ENCODE peak calls at places on chromosomes 4 and X, in seven cellular contexts. One of them, this sample, is unnamed.

GRCh38 chr4:13701937-13702446 is 74.5 kb upstream of the BOD1L1 start:
- DNase-seq in K562: no peak
- DNase-seq in M059J: peak
- DNase-seq in A172: peak
- DNase-seq in NCI-H1694 treated with DMSO at 0.1 percent for 48 hours: no peak
- DNase-seq in EL: peak
- DNase-seq in H4: peak
- DNase-seq in this sample: peak

GRCh38 chr4:14726441-14727405 is 275.6 kb upstream of the CPEB2 start:
- DNase-seq in K562: no peak
- DNase-seq in M059J: peak
- DNase-seq in A172: peak
- DNase-seq in NCI-H1694 treated with DMSO at 0.1 percent for 48 hours: no peak
- DNase-seq in EL: peak
- DNase-seq in H4: no peak
- DNase-seq in this sample: peak

GRCh38 chr4:52292245-52292644 is 241.1 kb downstream of the SPATA18 start:
- DNase-seq in K562: peak
- DNase-seq in M059J: no peak
- DNase-seq in A172: no peak
- DNase-seq in NCI-H1694 treated with DMSO at 0.1 percent for 48 hours: no peak
- DNase-seq in EL: no peak
- DNase-seq in H4: no peak
- DNase-seq in this sample: no peak

GRCh38 chrX:39331062-39331704 is 529.9 kb downstream of the MID1IP1 start:
- DNase-seq in K562: no peak
- DNase-seq in M059J: peak
- DNase-seq in A172: peak
- DNase-seq in NCI-H1694 treated with DMSO at 0.1 percent for 48 hours: no peak
- DNase-seq in EL: no peak
- DNase-seq in H4: peak
- DNase-seq in this sample: no peak

GRCh38 chr4:7938513-7939376 is 916 bp downstream of the AFAP1 start:
- DNase-seq in K562: no peak
- DNase-seq in M059J: peak
- DNase-seq in A172: no peak
- DNase-seq in NCI-H1694 treated with DMSO at 0.1 percent for 48 hours: no peak
- DNase-seq in EL: peak
- DNase-seq in H4: no peak
- DNase-seq in this sample: peak

GRCh38 chrX:134513091-134513490 is 53.1 kb downstream of the HPRT1 start:
- DNase-seq in K562: no peak
- DNase-seq in M059J: peak
- DNase-seq in A172: no peak
- DNase-seq in NCI-H1694 treated with DMSO at 0.1 percent for 48 hours: no peak
- DNase-seq in EL: peak
- DNase-seq in H4: no peak
- DNase-seq in this sample: peak

GRCh38 chrX:21932277-21932996 is 8.1 kb upstream of the SMS start:
- DNase-seq in K562: no peak
- DNase-seq in M059J: peak
- DNase-seq in A172: peak
- DNase-seq in NCI-H1694 treated with DMSO at 0.1 percent for 48 hours: no peak
- DNase-seq in EL: peak
- DNase-seq in H4: peak
- DNase-seq in this sample: peak

GRCh38 chr4:2266181-2266580 is 4.3 kb upstream of the MXD4 start:
- DNase-seq in K562: no peak
- DNase-seq in M059J: no peak
- DNase-seq in A172: no peak
- DNase-seq in NCI-H1694 treated with DMSO at 0.1 percent for 48 hours: no peak
- DNase-seq in EL: peak
- DNase-seq in H4: no peak
- DNase-seq in this sample: no peak

GRCh38 chr4:24514808-24515207 is 69.5 kb downstream of the DHX15 start:
- DNase-seq in K562: no peak
- DNase-seq in M059J: peak
- DNase-seq in A172: no peak
- DNase-seq in NCI-H1694 treated with DMSO at 0.1 percent for 48 hours: no peak
- DNase-seq in EL: no peak
- DNase-seq in H4: no peak
- DNase-seq in this sample: no peak

GRCh38 chr4:95393821-95394220 is 155.0 kb downstream of the UNC5C start:
- DNase-seq in K562: no peak
- DNase-seq in M059J: no peak
- DNase-seq in A172: no peak
- DNase-seq in NCI-H1694 treated with DMSO at 0.1 percent for 48 hours: no peak
- DNase-seq in EL: no peak
- DNase-seq in H4: no peak
- DNase-seq in this sample: no peak

GRCh38 chr4:121900132-121900983 is 30.1 kb upstream of the BBS7 start:
- DNase-seq in K562: peak
- DNase-seq in M059J: peak
- DNase-seq in A172: peak
- DNase-seq in NCI-H1694 treated with DMSO at 0.1 percent for 48 hours: peak
- DNase-seq in EL: peak
- DNase-seq in H4: peak
- DNase-seq in this sample: peak

GRCh38 chr4:175646802-175647201 is 165.3 kb downstream of the GPM6A start:
- DNase-seq in K562: no peak
- DNase-seq in M059J: no peak
- DNase-seq in A172: no peak
- DNase-seq in NCI-H1694 treated with DMSO at 0.1 percent for 48 hours: no peak
- DNase-seq in EL: no peak
- DNase-seq in H4: no peak
- DNase-seq in this sample: no peak

GRCh38 chr4:139584019-139584418 is 28.0 kb upstream of the SETD7 start:
- DNase-seq in K562: no peak
- DNase-seq in M059J: no peak
- DNase-seq in A172: no peak
- DNase-seq in NCI-H1694 treated with DMSO at 0.1 percent for 48 hours: no peak
- DNase-seq in EL: no peak
- DNase-seq in H4: no peak
- DNase-seq in this sample: no peak

GRCh38 chr4:5710962-5711478 is at the start of gene EVC:
- DNase-seq in K562: peak
- DNase-seq in M059J: peak
- DNase-seq in A172: peak
- DNase-seq in NCI-H1694 treated with DMSO at 0.1 percent for 48 hours: peak
- DNase-seq in EL: peak
- DNase-seq in H4: peak
- DNase-seq in this sample: peak